ENCODE peak calls at places on chromosomes 5 and 9, in five cellular contexts. J is IMR-90, C is heart left ventricle, V is mucosa of descending colon, T is stomach. Z is an unnamed sample.

GRCh38 chr9:81479573-81479972 is 209.8 kb downstream of the TLE1 start:
- DNase-seq in J (no peak), C (no peak), V (no peak), T (no peak), Z (no peak)

GRCh38 chr5:150589791-150590601 is 50.5 kb upstream of the SYNPO start:
- DNase-seq in J (peak), C (peak), V (peak), T (peak), Z (peak)

GRCh38 chr5:150289551-150290390 is at the start of gene CAMK2A:
- DNase-seq in J (no peak), C (no peak), V (no peak), T (no peak), Z (peak)

GRCh38 chr5:56763711-56764466 is 51.5 kb upstream of the MAP3K1 start:
- DNase-seq in J (peak), C (no peak), V (no peak), T (no peak), Z (no peak)

GRCh38 chr5:71903826-71904225 is 184.8 kb downstream of the CARTPT start:
- DNase-seq in J (no peak), C (no peak), V (no peak), T (no peak), Z (no peak)

GRCh38 chr9:93591706-93592388 is 15.5 kb downstream of the PHF2 start:
- DNase-seq in J (no peak), C (no peak), V (no peak), T (no peak), Z (no peak)

GRCh38 chr9:129919836-129920235 is 84.6 kb downstream of the USP20 start:
- DNase-seq in J (no peak), C (no peak), V (no peak), T (no peak), Z (no peak)

GRCh38 chr5:108830705-108831276 is 83.1 kb downstream of the FER start:
- DNase-seq in J (no peak), C (no peak), V (no peak), T (no peak), Z (no peak)

GRCh38 chr5:142437563-142437962 is 112.7 kb upstream of the SPRY4 start:
- DNase-seq in J (no peak), C (no peak), V (no peak), T (no peak), Z (no peak)

GRCh38 chr9:8643464-8643863 is 843.9 kb upstream of the DMAC1 start:
- DNase-seq in J (no peak), C (no peak), V (no peak), T (no peak), Z (no peak)

GRCh38 chr5:139810341-139811075 is 14.9 kb downstream of the PSD2 start:
- DNase-seq in J (no peak), C (no peak), V (no peak), T (no peak), Z (no peak)

GRCh38 chr9:126609191-126609590 is 4.5 kb upstream of the LMX1B start:
- DNase-seq in J (no peak), C (no peak), V (no peak), T (no peak), Z (no peak)

GRCh38 chr5:91332267-91333044 is 50.7 kb downstream of the ARRDC3 start:
- DNase-seq in J (peak), C (no peak), V (no peak), T (no peak), Z (peak)

GRCh38 chr9:76987594-76988200 is 31.8 kb upstream of the FOXB2 start:
- DNase-seq in J (peak), C (no peak), V (peak), T (no peak), Z (peak)

GRCh38 chr9:88235615-88236014 is 97.3 kb upstream of the SPATA31C2 start:
- DNase-seq in J (no peak), C (no peak), V (no peak), T (no peak), Z (no peak)

GRCh38 chr9:109799792-109800191 is 19.8 kb downstream of the PALM2AKAP2 start:
- DNase-seq in J (peak), C (no peak), V (no peak), T (no peak), Z (no peak)

GRCh38 chr9:26779072-26779471 is 113.5 kb downstream of the CAAP1 start:
- DNase-seq in J (peak), C (no peak), V (no peak), T (no peak), Z (no peak)

GRCh38 chr5:147455321-147455720 is 54.5 kb downstream of the DPYSL3 start:
- DNase-seq in J (peak), C (no peak), V (no peak), T (no peak), Z (peak)

GRCh38 chr9:127854169-127854833 is at the start of gene ENG:
- DNase-seq in J (peak), C (peak), V (peak), T (peak), Z (no peak)

GRCh38 chr9:120708526-120709224 is 5.6 kb downstream of the MEGF9 start:
- DNase-seq in J (peak), C (no peak), V (no peak), T (no peak), Z (no peak)

GRCh38 chr5:66713998-66714397 is 117.8 kb downstream of the MAST4 start:
- DNase-seq in J (no peak), C (no peak), V (no peak), T (no peak), Z (peak)

DNA sequence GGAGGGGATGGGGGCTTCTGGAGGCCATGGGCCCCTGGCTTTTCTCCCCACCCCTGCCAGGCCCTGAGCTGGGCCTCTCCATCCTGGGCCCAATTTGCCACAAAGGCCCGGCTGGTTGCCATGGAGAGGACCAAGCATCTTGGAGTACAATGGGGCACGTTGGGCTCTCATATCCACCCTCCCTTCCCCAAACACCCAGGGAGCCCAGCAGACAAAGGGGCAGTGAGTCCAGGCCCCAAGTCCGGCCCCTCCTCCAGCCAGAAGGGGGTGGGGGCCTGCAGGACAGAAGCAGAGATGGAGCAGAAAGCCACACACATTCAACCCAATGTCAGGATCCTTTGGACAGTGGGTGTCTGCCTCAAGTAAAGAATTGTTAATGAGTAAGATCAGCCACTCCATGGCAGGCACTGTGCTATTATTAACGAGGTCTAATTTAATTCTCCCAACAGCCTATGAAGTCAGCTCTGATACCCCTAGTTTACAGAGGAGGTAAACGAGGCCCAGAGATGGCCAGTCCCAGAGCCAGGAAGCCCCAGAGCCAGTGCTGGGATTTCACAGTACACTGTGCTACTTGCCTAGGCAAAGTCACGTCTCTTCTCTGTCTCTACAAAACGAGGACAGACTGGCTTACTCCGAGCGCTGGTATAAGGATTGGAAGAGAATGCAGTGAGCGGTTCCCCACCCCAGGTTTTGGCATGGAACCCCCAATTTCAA is 2.3 kb downstream of the CRB2 start:
- DNase-seq in J (no peak), C (no peak), V (no peak), T (no peak), Z (no peak)
- H3K4me3 ChIP-seq in J (no peak), C (no peak), V (no peak), T (no peak), Z (no peak)

GRCh38 chr9:24245988-24246387 is 299.7 kb downstream of the IZUMO3 start:
- DNase-seq in J (peak), C (no peak), V (no peak), T (no peak), Z (peak)
- TF ChIP-seq CTCF in J (peak), C (peak), V (no peak), T (no peak), Z (no peak)

GRCh38 chr9:87147803-87148202 is 200.5 kb upstream of the GAS1 start:
- DNase-seq in J (no peak), C (no peak), V (no peak), T (no peak), Z (no peak)

GRCh38 chr9:87149794-87150193 is 202.5 kb upstream of the GAS1 start:
- DNase-seq in J (peak), C (no peak), V (no peak), T (no peak), Z (no peak)

GRCh38 chr9:87152206-87152605 is 204.9 kb upstream of the GAS1 start:
- DNase-seq in J (no peak), C (no peak), V (no peak), T (no peak), Z (no peak)

GRCh38 chr9:87148391-87149237 is 201.3 kb upstream of the GAS1 start:
- DNase-seq in J (peak), C (peak), V (peak), T (peak), Z (no peak)
- H3K4me3 ChIP-seq in J (peak), C (no peak), V (no peak), T (peak), Z (no peak)

GRCh38 chr9:116496167-116496566 is 190.9 kb upstream of the TRIM32 start:
- DNase-seq in J (no peak), C (no peak), V (no peak), T (no peak), Z (no peak)

GRCh38 chr9:116495725-116496124 is 191.4 kb upstream of the TRIM32 start:
- DNase-seq in J (no peak), C (no peak), V (no peak), T (no peak), Z (no peak)

GRCh38 chr9:116493183-116493582 is 193.9 kb upstream of the TRIM32 start:
- DNase-seq in J (peak), C (no peak), V (no peak), T (no peak), Z (no peak)

GRCh38 chr9:116497081-116497480 is 190.0 kb upstream of the TRIM32 start:
- DNase-seq in J (no peak), C (no peak), V (no peak), T (no peak), Z (no peak)

GRCh38 chr9:116494815-116495634 is 192.1 kb upstream of the TRIM32 start:
- DNase-seq in J (no peak), C (no peak), V (peak), T (peak), Z (peak)
- TF ChIP-seq CTCF in J (peak), C (peak), V (peak), T (no peak), Z (peak)

GRCh38 chr9:91116226-91116625 is 245.5 kb downstream of the AUH start:
- DNase-seq in J (no peak), C (no peak), V (no peak), T (peak), Z (no peak)

GRCh38 chr9:91119147-91119546 is 242.6 kb downstream of the AUH start:
- DNase-seq in J (peak), C (no peak), V (no peak), T (no peak), Z (no peak)

GRCh38 chr9:91116711-91117110 is 245.0 kb downstream of the AUH start:
- DNase-seq in J (no peak), C (no peak), V (no peak), T (no peak), Z (no peak)

GRCh38 chr9:91117959-91118651 is 243.6 kb downstream of the AUH start:
- DNase-seq in J (peak), C (peak), V (peak), T (peak), Z (no peak)

DNA sequence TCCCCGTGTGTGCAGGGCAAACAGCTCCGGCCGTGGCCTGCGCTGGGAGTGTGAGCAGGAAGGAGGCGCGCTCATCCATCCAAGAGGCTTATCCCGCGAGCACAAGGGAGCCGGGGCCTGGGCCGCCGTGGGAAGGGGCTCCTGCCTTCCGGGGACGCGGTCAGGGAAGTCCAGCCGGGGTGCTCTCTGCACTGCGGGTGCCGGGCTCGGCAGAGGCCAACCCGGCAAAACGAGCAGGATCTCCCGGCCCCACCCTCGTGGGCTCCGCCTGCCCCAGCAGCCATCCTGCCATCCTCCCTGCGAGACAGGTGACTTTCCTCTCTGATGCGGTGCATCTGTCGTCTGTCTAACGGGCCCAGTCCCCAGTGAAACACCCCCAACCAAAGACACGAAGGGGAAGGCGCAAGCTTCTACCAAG is 244.2 kb downstream of the AUH start:
- DNase-seq in J (no peak), C (no peak), V (no peak), T (no peak), Z (no peak)
- H3K4me3 ChIP-seq in J (no peak), C (no peak), V (no peak), T (peak), Z (no peak)

GRCh38 chr5:40240111-40240510 is 439.6 kb upstream of the PTGER4 start:
- DNase-seq in J (peak), C (no peak), V (no peak), T (no peak), Z (no peak)
- TF ChIP-seq CTCF in J (no peak), C (no peak), V (no peak), T (no peak), Z (no peak)

DNA sequence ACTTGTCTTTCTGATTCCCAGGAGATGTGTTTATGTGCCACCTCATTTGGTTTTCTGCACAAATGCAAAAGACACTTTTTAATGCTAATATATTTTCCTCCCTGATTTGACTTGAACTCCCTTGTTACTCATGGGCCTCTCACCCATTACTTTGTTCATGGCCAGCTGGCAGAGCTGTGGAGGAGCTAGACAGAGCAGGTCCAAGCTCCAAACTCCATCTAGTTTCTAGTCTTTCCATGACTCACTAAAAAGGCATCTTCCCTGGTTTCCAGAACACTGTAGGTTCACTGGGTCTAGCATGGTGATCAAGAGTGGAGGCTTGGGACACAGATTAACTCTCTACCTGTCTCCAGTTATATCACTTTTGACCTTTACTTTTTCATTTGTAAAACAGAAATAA is 161.0 kb upstream of the SLC28A3 start:
- DNase-seq in J (no peak), C (no peak), V (no peak), T (no peak), Z (no peak)
- H3K4me3 ChIP-seq in J (no peak), C (no peak), V (no peak), T (no peak), Z (no peak)

GRCh38 chr5:134857401-134857800 is 11.6 kb downstream of the C5orf24 start:
- DNase-seq in J (no peak), C (no peak), V (no peak), T (no peak), Z (no peak)

GRCh38 chr5:134846641-134846960 is 833 bp downstream of the C5orf24 start:
- DNase-seq in J (no peak), C (peak), V (no peak), T (no peak), Z (peak)

GRCh38 chr5:134845852-134846640 is at the start of gene C5orf24:
- DNase-seq in J (peak), C (peak), V (peak), T (peak), Z (peak)

DNA sequence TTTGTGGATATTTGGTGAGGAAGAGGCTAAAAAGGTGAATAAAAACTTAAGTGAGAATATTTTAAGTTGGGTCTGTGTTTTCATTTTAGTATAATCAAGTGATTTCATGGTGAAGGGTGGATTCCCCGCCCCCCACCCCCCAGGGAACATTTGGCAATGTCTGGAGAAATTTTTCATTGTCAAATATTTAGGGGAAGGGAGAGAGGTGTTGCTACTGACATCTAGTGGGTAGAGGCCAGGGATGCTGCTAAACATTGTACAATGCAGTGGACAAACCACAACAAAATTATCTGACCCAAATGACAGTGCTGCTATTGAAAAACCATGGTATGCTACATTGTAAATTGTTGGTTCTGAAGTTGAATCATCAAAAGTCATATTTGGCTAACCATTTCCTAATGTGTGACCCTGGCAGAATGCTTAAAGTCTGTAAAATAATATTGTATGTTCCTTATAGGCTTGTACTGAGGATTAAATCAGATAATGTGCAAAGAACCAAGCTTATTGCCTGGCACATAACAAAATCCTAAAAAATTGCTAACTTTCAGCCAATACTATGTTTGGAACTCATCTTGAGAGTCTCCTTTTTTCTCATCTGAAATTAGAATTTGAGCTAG is 5.6 kb downstream of the C5orf24 start:
- DNase-seq in J (peak), C (peak), V (no peak), T (no peak), Z (peak)
- TF ChIP-seq CTCF in J (peak), C (peak), V (no peak), T (no peak), Z (peak)